ENCODE peak calls at places on chromosome 16, in six cellular contexts. N, T, C, O, K and A are unnamed samples.

GRCh38 chr16:15509051-15509592 is 74.7 kb downstream of the BMERB1 start:
- DNase-seq in T (no peak), C (peak), O (peak), K (no peak), N (no peak), A (no peak)

GRCh38 chr16:87499189-87499486 is 6.3 kb upstream of the ZCCHC14 start:
- DNase-seq in C (no peak), K (no peak), T (no peak), N (no peak), O (no peak), A (no peak)

GRCh38 chr16:54027126-54027922 is 259.3 kb downstream of the IRX3 start:
- DNase-seq in T (no peak), O (peak), C (no peak), N (no peak), K (no peak), A (no peak)

GRCh38 chr16:19520861-19521331 is 1.0 kb downstream of the GDE1 start:
- DNase-seq in N (no peak), K (peak), O (no peak), C (peak), T (no peak), A (no peak)

GRCh38 chr16:28067604-28068382 is 4.3 kb upstream of the GSG1L start:
- DNase-seq in K (no peak), T (no peak), N (no peak), C (no peak), O (no peak), A (no peak)

GRCh38 chr16:68339214-68339613 is 28.4 kb downstream of the PRMT7 start:
- DNase-seq in T (no peak), C (no peak), N (no peak), K (no peak), O (no peak), A (no peak)

GRCh38 chr16:668519-669171 is 713 bp downstream of the RHOT2 start:
- DNase-seq in T (no peak), N (no peak), K (no peak), C (no peak), O (peak), A (no peak)

GRCh38 chr16:53865492-53865863 is 161.5 kb downstream of the FTO start:
- DNase-seq in T (no peak), K (peak), C (peak), N (peak), O (no peak), A (no peak)

GRCh38 chr16:48384305-48384981 is 770 bp downstream of the SIAH1 start:
- DNase-seq in K (no peak), T (peak), N (no peak), O (peak), C (peak), A (peak)

GRCh38 chr16:58656872-58657271 is 27.2 kb upstream of the CNOT1 start:
- DNase-seq in O (no peak), T (no peak), K (no peak), C (no peak), N (no peak), A (no peak)

GRCh38 chr16:20879175-20880053 is 20.7 kb downstream of the DCUN1D3 start:
- DNase-seq in O (no peak), C (no peak), N (no peak), K (peak), T (no peak), A (no peak)

GRCh38 chr16:77499373-77500285 is 64.8 kb upstream of the ADAMTS18 start:
- DNase-seq in T (no peak), K (no peak), O (no peak), N (no peak), C (no peak), A (no peak)

GRCh38 chr16:57788951-57789350 is 13.3 kb downstream of the KIFC3 start:
- DNase-seq in O (no peak), K (no peak), N (no peak), C (no peak), T (no peak), A (no peak)

GRCh38 chr16:20114356-20114755 is 40.7 kb upstream of the GPR139 start:
- DNase-seq in T (no peak), K (no peak), N (peak), C (no peak), O (no peak), A (peak)

GRCh38 chr16:30768583-30769181 is 6.6 kb downstream of the RNF40 start:
- DNase-seq in N (no peak), T (no peak), K (no peak), C (no peak), O (no peak), A (no peak)

GRCh38 chr16:84486551-84487235 is 17.8 kb downstream of the MEAK7 start:
- DNase-seq in N (no peak), C (peak), K (no peak), O (no peak), T (peak), A (no peak)

GRCh38 chr16:84689126-84689525 is 10.7 kb upstream of the USP10 start:
- DNase-seq in T (no peak), O (no peak), C (no peak), K (no peak), N (no peak), A (no peak)

GRCh38 chr16:8522757-8523156 is 67.6 kb downstream of the TMEM114 start:
- DNase-seq in T (no peak), K (no peak), C (no peak), O (no peak), N (no peak), A (no peak)

GRCh38 chr16:27405546-27406451 is 3.8 kb downstream of the IL21R start:
- DNase-seq in N (no peak), C (no peak), O (no peak), T (no peak), K (no peak), A (no peak)

GRCh38 chr16:89026121-89026612 is 49.2 kb upstream of the CBFA2T3 start:
- DNase-seq in C (peak), K (peak), N (peak), O (no peak), T (no peak), A (no peak)

GRCh38 chr16:19291459-19291858 is 5.9 kb downstream of the CLEC19A start:
- DNase-seq in N (no peak), O (no peak), K (no peak), T (no peak), C (no peak), A (no peak)

GRCh38 chr16:2091722-2092620 is 43.7 kb downstream of the PKD1 start:
- DNase-seq in K (no peak), N (no peak), T (peak), C (no peak), O (peak), A (no peak)
- TF ChIP-seq JUND in K (no peak), N (no peak), T (no peak), C (no peak), O (no peak), A (no peak)

DNA sequence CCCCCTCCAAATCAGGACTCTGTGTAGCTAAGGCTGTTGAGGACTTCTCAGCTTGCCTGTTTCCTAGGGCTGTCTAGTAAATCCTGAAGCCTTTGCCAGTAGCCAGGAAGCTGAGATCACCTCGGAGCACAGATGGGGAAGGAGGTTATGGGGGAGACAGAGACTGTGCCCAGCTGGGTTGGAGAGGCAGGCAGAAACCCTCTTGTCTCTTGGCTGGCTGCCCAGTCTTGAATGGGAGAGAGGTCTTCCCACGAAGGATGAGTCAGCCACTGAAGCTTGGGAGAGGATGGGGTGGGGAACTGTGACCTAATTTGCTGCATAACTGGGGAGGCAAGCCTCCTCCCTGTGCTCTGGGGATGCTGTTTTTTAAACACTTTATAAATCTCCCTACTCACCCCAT is 69.8 kb downstream of the SHISA9 start:
- DNase-seq in O (peak), N (no peak), C (no peak), K (no peak), T (no peak), A (no peak)
- TF ChIP-seq JUND in O (no peak), N (no peak), C (peak), K (no peak), T (no peak), A (no peak)

DNA sequence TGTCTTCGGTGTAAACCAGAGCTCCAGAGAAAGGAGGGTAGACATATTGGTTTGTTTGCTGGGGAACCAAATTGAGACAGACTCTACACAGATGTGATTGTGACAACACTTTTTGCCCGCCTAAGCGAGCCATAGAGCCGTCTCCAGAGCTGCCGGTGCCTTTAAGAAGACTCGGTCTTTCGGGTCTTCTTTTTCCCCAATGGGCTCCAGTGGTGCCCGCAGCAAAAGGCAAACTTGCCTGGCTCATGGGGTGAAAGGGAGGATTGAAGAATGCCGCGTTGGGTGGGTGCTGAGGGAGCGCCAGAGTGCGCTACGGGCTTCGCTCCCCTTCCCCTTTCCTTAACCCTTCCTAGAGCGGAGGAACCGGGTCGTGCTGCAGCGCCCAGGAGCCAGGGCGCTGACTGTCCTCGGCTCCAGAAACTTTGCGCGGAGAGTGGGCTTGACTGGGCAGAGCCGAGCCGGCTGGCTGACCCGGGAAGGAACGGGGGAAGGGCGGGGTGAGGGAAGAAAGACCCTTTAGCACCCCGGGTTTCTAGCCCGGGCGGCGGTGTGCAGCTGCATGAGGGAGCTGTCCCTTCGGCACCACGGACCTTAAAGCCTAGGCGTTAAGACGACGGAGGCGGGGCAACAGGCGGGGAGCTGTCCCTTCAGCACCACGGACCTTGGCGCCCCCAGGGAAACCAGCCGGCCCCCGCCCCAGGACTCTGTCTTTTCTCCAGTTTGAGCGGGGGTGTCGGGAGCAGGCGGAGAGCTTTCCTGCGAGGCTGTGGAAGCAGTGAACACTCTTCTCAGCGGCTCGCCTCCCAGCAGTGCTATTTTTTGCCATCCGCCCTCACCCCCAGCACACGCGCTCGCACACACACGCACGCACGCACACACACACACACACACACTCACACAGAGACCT is at the start of gene CACNG3:
- DNase-seq in K (no peak), O (peak), N (no peak), T (peak), C (peak), A (peak)
- TF ChIP-seq JUND in K (no peak), O (no peak), N (no peak), T (no peak), C (peak), A (no peak)

DNA sequence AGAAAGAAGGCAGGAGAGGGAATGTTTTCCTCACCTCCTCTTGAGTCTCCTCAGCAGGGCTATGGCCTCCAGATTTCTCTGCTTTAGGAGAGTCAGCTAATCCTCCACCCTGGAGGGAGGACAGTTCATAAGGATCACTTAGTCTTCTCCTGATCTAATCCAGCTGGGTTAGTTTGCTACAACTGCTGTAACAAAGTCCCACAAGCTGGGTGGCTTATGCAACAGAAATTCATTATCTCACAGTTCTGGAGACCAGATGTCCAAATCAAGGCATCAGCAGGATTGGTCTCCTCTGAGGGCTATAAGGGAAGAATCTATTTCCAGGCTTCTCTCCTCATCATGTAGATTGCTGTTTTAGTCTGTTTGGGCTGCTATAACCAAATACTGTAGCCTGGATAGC is 40.6 kb upstream of the XYLT1 start:
- DNase-seq in N (no peak), C (no peak), K (no peak), O (peak), T (no peak), A (no peak)
- TF ChIP-seq JUND in N (no peak), C (no peak), K (no peak), O (no peak), T (no peak), A (no peak)

GRCh38 chr16:3001316-3001715 is 11.4 kb upstream of the CLDN9 start:
- DNase-seq in T (no peak), C (no peak), K (no peak), N (no peak), O (no peak), A (no peak)
- TF ChIP-seq JUND in T (no peak), C (no peak), K (no peak), N (no peak), O (no peak), A (no peak)